ENCODE peak calls at places on chromosomes 16 and 17, in nine cellular contexts. Z is mesendoderm; I is stimulated activated CD4-positive, alpha-beta T cell treated with anti-CD3 and anti-CD28 coated beads, Interleukin-4, amount 100 ng/mL, for 1 hour; M is HT1080; G is AML-193; U is AG08395; E is GM23248; L is activated T-cell treated with anti-CD3 and anti-CD28 coated beads for 48 hours; T is caudate nucleus. B is an unnamed sample.

GRCh38 chr16:83420206-83420760 is 387.5 kb upstream of the HSBP1 start:
- DNase-seq in M (no peak), I (no peak), L (no peak), U (peak), G (peak), E (peak), Z (peak), T (no peak), B (peak)

GRCh38 chr16:87461466-87461975 is 31.3 kb downstream of the ZCCHC14 start:
- DNase-seq in U (peak), T (no peak), E (peak), Z (peak), I (peak), L (no peak), M (peak), G (no peak), B (peak)

GRCh38 chr16:81723098-81723723 is 55.9 kb upstream of the PLCG2 start:
- DNase-seq in G (peak), E (peak), Z (peak), L (no peak), I (no peak), T (no peak), M (peak), U (peak), B (peak)

GRCh38 chr16:65012357-65012756 is 109.5 kb downstream of the CDH11 start:
- DNase-seq in U (peak), T (no peak), I (no peak), M (no peak), G (no peak), E (peak), L (no peak), Z (no peak), B (peak)

GRCh38 chr16:55471448-55472097 is 7.4 kb upstream of the MMP2 start:
- DNase-seq in L (peak), U (peak), M (peak), I (no peak), Z (peak), T (no peak), E (peak), G (no peak), B (peak)

GRCh38 chr16:53773150-53773846 is 69.3 kb downstream of the FTO start:
- DNase-seq in M (peak), Z (peak), E (peak), I (no peak), T (no peak), U (peak), G (peak), L (no peak), B (peak)

GRCh38 chr17:10802487-10803284 is 1.2 kb downstream of the TMEM238L start:
- DNase-seq in E (no peak), I (no peak), M (no peak), U (no peak), Z (no peak), L (no peak), T (no peak), G (no peak), B (no peak)

GRCh38 chr17:79836952-79837887 is 2.0 kb downstream of the CBX4 start:
- DNase-seq in G (peak), M (no peak), T (no peak), U (peak), I (no peak), Z (peak), E (peak), L (peak), B (peak)

GRCh38 chr17:17093764-17094163 is 51.5 kb downstream of the MPRIP start:
- DNase-seq in G (no peak), E (peak), M (no peak), Z (no peak), I (no peak), L (no peak), T (no peak), U (no peak), B (no peak)

GRCh38 chr17:20774472-20775135 is 195.1 kb downstream of the CDRT15L2 start:
- DNase-seq in L (no peak), T (no peak), U (no peak), I (no peak), Z (no peak), E (peak), G (no peak), M (no peak), B (no peak)

GRCh38 chr17:20935740-20936139 is 107.1 kb downstream of the USP22 start:
- DNase-seq in E (peak), G (no peak), I (no peak), T (no peak), L (no peak), Z (no peak), U (peak), M (peak), B (peak)

GRCh38 chr17:29840884-29841283 is 89.1 kb downstream of the SSH2 start:
- DNase-seq in Z (no peak), T (no peak), E (peak), I (no peak), U (peak), G (no peak), M (peak), L (no peak), B (peak)

GRCh38 chr17:11404877-11405276 is 163.9 kb downstream of the SHISA6 start:
- DNase-seq in U (no peak), Z (no peak), E (no peak), M (no peak), T (no peak), I (no peak), G (no peak), L (no peak), B (no peak)

GRCh38 chr17:44115585-44116415 is 7.6 kb downstream of the HDAC5 start:
- DNase-seq in M (peak), Z (peak), G (peak), E (peak), T (no peak), L (no peak), U (peak), I (peak), B (peak)

B was measured in astrocyte of the hippocampus.